ENCODE peak calls at places on chromosomes 4 and X, in ten cellular contexts. Z is neural crest cell; V is cardiac fibroblast; C is MCF 10A; W is CD8-positive, alpha-beta T cell; M is Calu3; X is lower leg skin; D is thoracic aorta; Q is ovary; F is AG09319. I is an unnamed sample.

GRCh38 chr4:58274553-58274952 is 1164.4 kb upstream of the IGFBP7 start:
- DNase-seq in C (no peak), Z (no peak), X (no peak), M (no peak), D (no peak), F (no peak), W (no peak), Q (no peak), V (no peak), I (no peak)

GRCh38 chr4:106690487-106690886 is 321.9 kb upstream of the GIMD1 start:
- DNase-seq in Q (no peak), D (no peak), Z (no peak), W (no peak), X (no peak), F (no peak), C (peak; percentile 9), M (no peak), V (peak; percentile 75), I (no peak)

GRCh38 chr4:104022871-104023270 is 303.1 kb upstream of the TACR3 start:
- DNase-seq in F (no peak), W (no peak), Q (no peak), Z (no peak), C (no peak), X (no peak), D (no peak), V (no peak), M (no peak), I (no peak)

GRCh38 chr4:148962539-148963290 is 520.5 kb upstream of the NR3C2 start:
- DNase-seq in C (peak; percentile 43), F (no peak), D (no peak), V (peak; percentile 81), W (no peak), X (no peak), Z (no peak), M (no peak), Q (no peak), I (no peak)

GRCh38 chr4:37689353-37689752 is 3.2 kb upstream of the RELL1 start:
- DNase-seq in C (peak; percentile 17), V (peak; percentile 54), D (no peak), Q (no peak), Z (no peak), X (no peak), F (no peak), M (no peak), W (no peak), I (no peak)

GRCh38 chr4:17068396-17068795 is 170.0 kb upstream of the LDB2 start:
- DNase-seq in W (no peak), Q (no peak), X (no peak), D (no peak), V (no peak), F (no peak), M (no peak), Z (no peak), C (no peak), I (no peak)

GRCh38 chrX:43605351-43605750 is 50.7 kb upstream of the MAOA start:
- DNase-seq in W (no peak), F (no peak), Q (no peak), Z (no peak), M (no peak), D (no peak), C (no peak), V (no peak), X (no peak), I (no peak)

GRCh38 chrX:132146456-132146855 is 18.6 kb upstream of the FRMD7 start:
- DNase-seq in Z (no peak), Q (no peak), W (no peak), X (no peak), V (no peak), M (no peak), D (no peak), F (no peak), C (no peak), I (no peak)

GRCh38 chr4:53043096-53043495 is 181.0 kb downstream of the RASL11B start:
- DNase-seq in X (no peak), C (no peak), Q (no peak), D (no peak), M (no peak), Z (no peak), W (no peak), V (no peak), F (no peak), I (no peak)

GRCh38 chr4:80239480-80239879 is 27.0 kb upstream of the FGF5 start:
- DNase-seq in W (no peak), C (no peak), D (no peak), Z (no peak), V (peak; percentile 58), M (no peak), F (no peak), Q (no peak), X (no peak), I (no peak)

GRCh38 chr4:15003441-15003890 is 1.2 kb downstream of the CPEB2 start:
- DNase-seq in F (no peak), Q (peak; percentile 69), C (peak; percentile 34), M (peak; percentile 49), V (peak; percentile 41), X (peak; percentile 90), Z (peak; percentile 37), W (peak; percentile 65), D (no peak), I (peak; percentile 66)

DNA sequence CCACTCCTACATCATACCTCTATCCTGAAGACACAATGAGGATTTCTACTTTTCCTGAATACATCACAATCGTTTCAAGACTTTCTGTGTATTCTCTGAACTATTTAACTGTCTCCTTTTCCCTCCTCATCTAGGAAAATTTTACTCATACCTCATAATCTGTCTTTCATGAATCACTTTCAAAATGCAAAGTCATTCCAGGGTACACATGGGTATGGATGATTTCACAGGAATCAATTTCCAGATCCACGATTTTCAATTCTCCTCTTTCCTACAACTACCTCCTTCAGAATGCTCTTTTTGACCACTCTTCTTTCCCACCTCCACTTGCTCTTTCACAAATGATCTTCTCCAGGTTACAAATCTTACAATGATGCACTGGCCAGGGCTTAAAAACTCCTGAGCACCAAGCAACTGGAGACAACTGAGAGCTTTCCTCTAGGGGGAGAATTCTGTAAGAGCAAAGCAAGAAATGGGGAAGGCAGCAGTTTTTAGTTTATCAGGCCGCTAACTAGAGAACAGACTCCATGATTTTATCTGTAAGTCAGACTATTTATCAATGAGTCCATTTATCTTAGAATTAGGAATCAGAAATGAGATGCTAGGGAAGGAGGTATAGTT is 116.4 kb downstream of the PPP3CA start:
- DNase-seq in D (no peak), F (no peak), Q (no peak), V (peak; percentile 64), X (no peak), C (no peak), Z (no peak), W (no peak), M (no peak), I (no peak)
- TF ChIP-seq CTCF in D (no peak), F (no peak), Q (no peak), V (peak; percentile 18), X (no peak), C (no peak), Z (no peak), W (no peak), M (no peak), I (no peak)

GRCh38 chr4:105279314-105279713 is 132.6 kb downstream of the TET2 start:
- DNase-seq in M (no peak), V (no peak), Z (no peak), D (no peak), F (no peak), C (no peak), Q (no peak), X (no peak), W (no peak), I (no peak)

GRCh38 chr4:105283501-105283900 is 136.8 kb downstream of the TET2 start:
- DNase-seq in D (no peak), C (no peak), Q (no peak), M (no peak), W (no peak), X (no peak), F (no peak), V (peak; percentile 61), Z (no peak), I (no peak)

GRCh38 chr4:105282489-105282888 is 135.8 kb downstream of the TET2 start:
- DNase-seq in C (no peak), W (no peak), F (no peak), M (no peak), D (no peak), Z (no peak), Q (no peak), V (no peak), X (no peak), I (no peak)

GRCh38 chr4:105280338-105280809 is 133.7 kb downstream of the TET2 start:
- DNase-seq in M (no peak), V (peak; percentile 96), Z (no peak), D (no peak), F (peak; percentile 94), C (peak; percentile 59), W (no peak), Q (no peak), X (no peak), I (no peak)

GRCh38 chr4:105281016-105281415 is 134.3 kb downstream of the TET2 start:
- DNase-seq in F (no peak), M (no peak), D (no peak), Z (no peak), Q (no peak), W (no peak), C (no peak), X (no peak), V (no peak), I (no peak)
- TF ChIP-seq CTCF in F (no peak), M (no peak), D (no peak), Z (no peak), Q (no peak), W (no peak), C (no peak), X (no peak), V (no peak), I (no peak)

DNA sequence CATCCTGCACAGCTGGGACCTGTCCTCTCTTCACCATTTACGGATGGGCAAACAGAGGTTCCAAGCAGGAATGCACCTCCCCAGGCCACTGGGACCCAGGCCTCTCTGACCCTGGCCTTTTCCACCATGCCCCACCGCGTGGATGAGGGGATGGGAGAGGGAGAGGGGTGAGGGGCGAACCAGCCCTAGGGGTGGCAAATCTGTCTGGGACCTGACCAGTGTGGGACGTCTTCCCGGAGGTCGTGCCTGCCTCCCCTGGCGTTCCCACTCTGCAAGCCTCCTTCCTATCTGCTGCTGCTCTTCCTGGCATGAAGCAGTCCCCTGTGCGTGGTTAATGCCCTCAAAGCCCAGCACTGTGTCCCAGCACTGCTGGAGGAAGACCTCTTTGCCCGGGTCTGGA is 35.9 kb downstream of the ABLIM2 start:
- DNase-seq in D (no peak), C (no peak), W (no peak), V (no peak), F (no peak), X (no peak), Q (no peak), M (no peak), Z (no peak), I (no peak)
- TF ChIP-seq CTCF in D (no peak), C (no peak), W (no peak), V (no peak), F (no peak), X (no peak), Q (no peak), M (no peak), Z (no peak), I (no peak)

DNA sequence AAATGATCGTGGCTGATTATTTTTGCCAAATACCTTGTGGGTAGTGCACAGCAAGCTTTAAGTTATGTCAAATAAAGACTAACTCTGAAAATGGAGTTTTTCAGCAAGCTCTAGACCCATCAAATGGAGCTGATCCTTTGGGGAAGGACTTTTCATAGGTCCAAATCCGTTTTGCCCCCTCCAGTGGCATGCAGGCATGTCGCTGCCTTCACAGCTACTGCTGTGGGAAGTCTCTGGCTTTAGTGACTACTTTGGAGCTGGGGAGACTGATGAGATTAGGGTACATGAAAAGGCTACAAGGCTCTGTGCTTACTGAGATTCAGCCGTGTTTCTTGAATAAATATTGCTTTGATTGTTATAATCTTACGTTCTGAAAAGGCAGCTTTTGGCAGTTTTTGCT is 106.6 kb upstream of the HS3ST1 start:
- DNase-seq in X (no peak), F (no peak), Q (no peak), D (no peak), Z (no peak), W (no peak), V (no peak), C (no peak), M (no peak), I (no peak)
- TF ChIP-seq CTCF in X (no peak), F (no peak), Q (no peak), D (no peak), Z (no peak), W (no peak), V (no peak), C (no peak), M (no peak), I (no peak)